ENCODE peak calls at places on chromosomes 2 and 18, in four cellular contexts. L, Y, U and F are unnamed samples.

GRCh38 chr2:175627405-175627804 is 374.7 kb downstream of the LNPK start:
- DNase-seq in L (no peak), Y (no peak), U (no peak), F (no peak)

GRCh38 chr2:42053791-42054656 is 6.2 kb downstream of the PKDCC start:
- DNase-seq in L (no peak), Y (no peak), U (no peak), F (no peak)

GRCh38 chr18:22822024-22822423 is 111.1 kb upstream of the RBBP8 start:
- DNase-seq in L (peak; percentile 73), Y (peak; percentile 58), U (peak; percentile 69), F (peak; percentile 79)

GRCh38 chr18:34339155-34339554 is 114.4 kb upstream of the NOL4 start:
- DNase-seq in L (no peak), Y (no peak), U (no peak), F (no peak)

GRCh38 chr2:110173523-110173922 is 31.3 kb downstream of the NPHP1 start:
- DNase-seq in L (no peak), Y (no peak), U (peak; percentile 69), F (no peak)

GRCh38 chr2:17899871-17900270 is 21.4 kb downstream of the KCNS3 start:
- DNase-seq in L (no peak), Y (no peak), U (no peak), F (no peak)

GRCh38 chr18:57959278-57959677 is 84.7 kb upstream of the NEDD4L start:
- DNase-seq in L (peak; percentile 46), Y (peak; percentile 57), U (peak; percentile 56), F (no peak)

GRCh38 chr2:88852753-88853402 is 161.4 kb downstream of the RPIA start:
- DNase-seq in L (no peak), Y (no peak), U (no peak), F (no peak)

GRCh38 chr2:234044157-234044556 is 6.3 kb upstream of the SPP2 start:
- DNase-seq in L (no peak), Y (no peak), U (peak; percentile 97), F (no peak)

GRCh38 chr2:48940606-48941005 is 185.1 kb upstream of the LHCGR start:
- DNase-seq in L (no peak), Y (no peak), U (peak; percentile 0), F (no peak)

GRCh38 chr18:69949538-69949936 is 1.9 kb upstream of the CD226 start:
- DNase-seq in L (no peak), Y (no peak), U (no peak), F (no peak)

GRCh38 chr2:217849154-217849553 is 153.6 kb downstream of the TNS1 start:
- DNase-seq in L (no peak), Y (no peak), U (peak; percentile 6), F (no peak)

GRCh38 chr2:228688007-228688645 is 506.6 kb upstream of the SPHKAP start:
- DNase-seq in L (no peak), Y (no peak), U (peak; percentile 96), F (no peak)

GRCh38 chr2:109535217-109535946 is 78.4 kb downstream of the SEPTIN10 start:
- DNase-seq in L (no peak), Y (no peak), U (no peak), F (no peak)

GRCh38 chr2:64354857-64355680 is 98.9 kb upstream of the LGALSL start:
- DNase-seq in L (no peak), Y (no peak), U (peak; percentile 59), F (no peak)

GRCh38 chr2:203498161-203498560 is 36.9 kb downstream of the RAPH1 start:
- DNase-seq in L (no peak), Y (no peak), U (peak; percentile 89), F (no peak)

GRCh38 chr18:12659904-12660605 is 2.1 kb upstream of the SPIRE1 start:
- DNase-seq in L (no peak), Y (peak; percentile 58), U (peak; percentile 80), F (no peak)

GRCh38 chr2:114025030-114025429 is 135.1 kb downstream of the ACTR3 start:
- DNase-seq in L (no peak), Y (no peak), U (no peak), F (no peak)

GRCh38 chr2:17149945-17150344 is 368.3 kb downstream of the RAD51AP2 start:
- DNase-seq in L (no peak), Y (no peak), U (no peak), F (no peak)

GRCh38 chr18:23585007-23585871 is 1.1 kb downstream of the NPC1 start:
- DNase-seq in L (no peak), Y (peak; percentile 28), U (no peak), F (no peak)

GRCh38 chr2:173159794-173160463 is 84.3 kb downstream of the MAP3K20 start:
- DNase-seq in L (peak; percentile 38), Y (peak; percentile 27), U (peak; percentile 99), F (peak; percentile 10)

GRCh38 chr2:156057647-156058046 is 274.9 kb downstream of the NR4A2 start:
- DNase-seq in L (no peak), Y (no peak), U (no peak), F (no peak)

GRCh38 chr2:48448274-48449061 is 81.5 kb upstream of the STON1 start:
- DNase-seq in L (no peak), Y (no peak), U (peak; percentile 85), F (no peak)

GRCh38 chr2:100814453-100814852 is 5.5 kb upstream of the NPAS2 start:
- DNase-seq in L (no peak), Y (no peak), U (no peak), F (no peak)

GRCh38 chr2:54212456-54212855 is 43.6 kb downstream of the TSPYL6 start:
- DNase-seq in L (no peak), Y (no peak), U (peak; percentile 93), F (no peak)

GRCh38 chr2:52036853-52037252 is 1004.9 kb upstream of the NRXN1 start:
- DNase-seq in L (no peak), Y (no peak), U (no peak), F (no peak)

GRCh38 chr2:129748653-129749052 is 230.8 kb upstream of the RAB6C start:
- DNase-seq in L (peak; percentile 58), Y (peak; percentile 55), U (no peak), F (peak; percentile 19)

GRCh38 chr2:127157651-127158460 is 50.9 kb upstream of the BIN1 start:
- DNase-seq in L (peak; percentile 86), Y (peak; percentile 73), U (peak; percentile 45), F (peak; percentile 57)

GRCh38 chr2:16256601-16257000 is 316.3 kb downstream of the MYCN start:
- DNase-seq in L (no peak), Y (no peak), U (no peak), F (no peak)

GRCh38 chr2:86039963-86040655 is 65.6 kb downstream of the POLR1A start:
- DNase-seq in L (peak; percentile 6), Y (no peak), U (no peak), F (no peak)

DNA sequence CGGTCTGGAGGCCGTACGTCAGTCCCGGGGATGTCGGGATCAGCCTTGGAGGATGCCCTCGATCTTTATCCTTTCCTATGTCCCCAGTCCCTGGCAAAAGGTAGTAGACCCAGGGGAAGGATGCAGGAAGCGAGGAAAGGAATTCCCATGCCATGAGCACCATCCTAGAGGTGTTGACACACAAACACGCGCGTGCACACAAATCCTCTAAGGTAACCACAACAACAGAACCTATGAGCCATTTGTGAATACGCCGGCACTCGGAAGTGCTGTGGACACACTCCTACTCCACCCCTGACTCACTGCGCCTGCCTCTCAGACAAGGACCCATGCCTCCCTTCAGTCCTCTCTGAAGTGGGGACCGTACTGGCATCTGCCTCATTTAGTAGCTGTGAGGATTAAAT is 11.3 kb upstream of the MLPH start:
- DNase-seq in L (no peak), Y (no peak), U (no peak), F (no peak)
- H3K9ac ChIP-seq in L (no peak overlapping the region), Y (no peak overlapping the region), U (peak overlapping the region; percentile 96), F (peak overlapping the region; percentile 14)

GRCh38 chr2:9332853-9333245 is 90.5 kb downstream of the ITGB1BP1 start:
- DNase-seq in L (no peak), Y (no peak), U (no peak), F (no peak)

GRCh38 chr2:9333591-9334171 is 89.6 kb downstream of the ITGB1BP1 start:
- DNase-seq in L (peak; percentile 62), Y (peak; percentile 62), U (peak; percentile 87), F (peak; percentile 21)

GRCh38 chr2:9336209-9336533 is 87.2 kb downstream of the ITGB1BP1 start:
- DNase-seq in L (no peak), Y (no peak), U (peak; percentile 57), F (no peak)

GRCh38 chr2:9335322-9335754 is 88.0 kb downstream of the ITGB1BP1 start:
- DNase-seq in L (no peak), Y (no peak), U (no peak), F (no peak)

DNA sequence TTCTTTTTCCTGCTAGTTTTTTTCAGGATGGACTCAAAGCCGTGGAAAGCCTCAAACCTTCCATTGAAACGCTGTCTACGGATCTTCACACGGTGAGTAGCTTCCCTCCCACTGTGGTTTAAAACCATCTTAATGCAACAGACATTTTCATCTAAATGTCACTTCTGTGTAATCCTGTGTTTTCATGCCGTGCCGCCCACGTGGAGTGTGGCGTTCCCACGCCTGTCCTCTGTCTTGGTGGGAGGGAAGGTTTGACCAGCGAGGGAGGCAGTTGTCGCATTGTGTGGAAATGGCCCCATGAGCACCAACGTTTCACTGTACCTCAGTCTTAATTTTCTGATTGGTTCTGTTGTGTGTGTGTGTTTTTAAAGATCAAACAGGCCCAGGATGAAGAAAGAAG is 88.6 kb downstream of the ITGB1BP1 start:
- DNase-seq in L (no peak), Y (no peak), U (no peak), F (no peak)
- H3K9ac ChIP-seq in L (no peak overlapping the region), Y (no peak overlapping the region), U (no peak overlapping the region), F (no peak overlapping the region)

DNA sequence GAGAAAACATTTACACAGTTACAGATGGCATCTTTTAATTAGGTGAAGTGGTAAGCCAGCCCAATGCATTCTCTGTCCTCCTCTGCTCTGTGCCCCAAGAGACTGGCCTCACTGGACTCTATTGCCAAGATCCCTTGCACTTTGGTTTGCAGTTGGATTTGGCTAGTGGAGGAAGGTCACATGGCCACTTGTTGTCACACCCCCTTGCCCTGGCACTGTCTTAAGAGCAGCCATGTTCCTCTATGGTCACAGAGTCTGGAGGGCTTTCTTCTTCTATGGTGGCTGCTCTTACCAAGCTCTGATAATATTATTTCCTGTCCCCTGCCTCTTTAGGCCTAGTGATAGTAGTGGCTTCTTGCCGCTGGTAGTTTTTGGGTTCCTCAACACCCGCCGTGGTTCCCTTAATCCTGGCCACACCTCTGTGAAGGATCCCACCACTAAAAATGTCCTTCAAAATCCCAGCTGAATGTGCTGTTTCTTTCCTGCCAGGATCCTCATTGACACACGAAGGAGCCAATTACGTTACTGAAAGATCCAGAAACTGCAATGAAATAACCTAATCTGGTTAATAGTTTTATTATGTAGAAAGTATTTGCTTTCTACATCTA is 111.1 kb downstream of the CDC42EP3 start:
- DNase-seq in L (no peak), Y (no peak), U (no peak), F (no peak)
- H3K9ac ChIP-seq in L (no peak overlapping the region), Y (no peak overlapping the region), U (no peak overlapping the region), F (no peak overlapping the region)

GRCh38 chr2:73969356-73969755 is 15.4 kb upstream of the TET3 start:
- DNase-seq in L (no peak), Y (no peak), U (no peak), F (no peak)
- H3K9ac ChIP-seq in L (no peak overlapping the region), Y (no peak overlapping the region), U (no peak overlapping the region), F (no peak overlapping the region)

GRCh38 chr18:2976218-2976617 is 36.7 kb downstream of the LPIN2 start:
- DNase-seq in L (no peak), Y (no peak), U (no peak), F (no peak)
- H3K9ac ChIP-seq in L (no peak overlapping the region), Y (no peak overlapping the region), U (no peak overlapping the region), F (no peak overlapping the region)